ENCODE peak calls at places on chromosomes 16 and 17, in eight cellular contexts. One of them, this sample, is unnamed.

GRCh38 chr17:59807892-59808509 is 84.7 kb downstream of the TUBD1 start:
- DNase-seq in AG04450: no peak
- DNase-seq in K562: no peak
- DNase-seq in esophagus squamous epithelium: no peak
- DNase-seq in heart left ventricle: no peak
- DNase-seq in H9: no peak
- DNase-seq in BE2C: no peak
- DNase-seq in IMR-90: no peak
- DNase-seq in this sample: no peak

GRCh38 chr17:83000738-83001137 is 78.7 kb upstream of the METRNL start:
- DNase-seq in AG04450: no peak
- DNase-seq in K562: no peak
- DNase-seq in esophagus squamous epithelium: no peak
- DNase-seq in heart left ventricle: no peak
- DNase-seq in H9: no peak
- DNase-seq in BE2C: no peak
- DNase-seq in IMR-90: no peak
- DNase-seq in this sample: no peak

GRCh38 chr16:89411335-89411850 is 79.0 kb downstream of the ANKRD11 start:
- DNase-seq in AG04450: no peak
- DNase-seq in K562: no peak
- DNase-seq in esophagus squamous epithelium: no peak
- DNase-seq in heart left ventricle: no peak
- DNase-seq in H9: no peak
- DNase-seq in BE2C: no peak
- DNase-seq in IMR-90: no peak
- DNase-seq in this sample: no peak

GRCh38 chr17:57871863-57872262 is 22.0 kb upstream of the MRPS23 start:
- DNase-seq in AG04450: no peak
- DNase-seq in K562: no peak
- DNase-seq in esophagus squamous epithelium: no peak
- DNase-seq in heart left ventricle: no peak
- DNase-seq in H9: no peak
- DNase-seq in BE2C: no peak
- DNase-seq in IMR-90: no peak
- DNase-seq in this sample: no peak

GRCh38 chr16:11354733-11355574 is 9.7 kb downstream of the RMI2 start:
- DNase-seq in AG04450: peak
- DNase-seq in K562: no peak
- DNase-seq in esophagus squamous epithelium: no peak
- DNase-seq in heart left ventricle: no peak
- DNase-seq in H9: no peak
- DNase-seq in BE2C: no peak
- DNase-seq in IMR-90: peak
- DNase-seq in this sample: no peak

GRCh38 chr16:49415083-49415482 is 41.5 kb downstream of the C16orf78 start:
- DNase-seq in AG04450: no peak
- DNase-seq in K562: no peak
- DNase-seq in esophagus squamous epithelium: no peak
- DNase-seq in heart left ventricle: no peak
- DNase-seq in H9: no peak
- DNase-seq in BE2C: no peak
- DNase-seq in IMR-90: no peak
- DNase-seq in this sample: no peak

GRCh38 chr17:57903961-57904360 is 51.3 kb downstream of the CUEDC1 start:
- DNase-seq in AG04450: no peak
- DNase-seq in K562: no peak
- DNase-seq in esophagus squamous epithelium: no peak
- DNase-seq in heart left ventricle: no peak
- DNase-seq in H9: no peak
- DNase-seq in BE2C: no peak
- DNase-seq in IMR-90: no peak
- DNase-seq in this sample: no peak

GRCh38 chr16:74742051-74742481 is 32.6 kb downstream of the FA2H start:
- DNase-seq in AG04450: no peak
- DNase-seq in K562: no peak
- DNase-seq in esophagus squamous epithelium: no peak
- DNase-seq in heart left ventricle: no peak
- DNase-seq in H9: no peak
- DNase-seq in BE2C: no peak
- DNase-seq in IMR-90: peak
- DNase-seq in this sample: peak

GRCh38 chr16:75263291-75263962 is 12.0 kb upstream of the BCAR1 start:
- DNase-seq in AG04450: no peak
- DNase-seq in K562: no peak
- DNase-seq in esophagus squamous epithelium: no peak
- DNase-seq in heart left ventricle: peak
- DNase-seq in H9: peak
- DNase-seq in BE2C: no peak
- DNase-seq in IMR-90: no peak
- DNase-seq in this sample: no peak

GRCh38 chr17:8326591-8327583 is 12.8 kb upstream of the ODF4 start:
- DNase-seq in AG04450: no peak
- DNase-seq in K562: no peak
- DNase-seq in esophagus squamous epithelium: no peak
- DNase-seq in heart left ventricle: peak
- DNase-seq in H9: no peak
- DNase-seq in BE2C: peak
- DNase-seq in IMR-90: no peak
- DNase-seq in this sample: peak

DNA sequence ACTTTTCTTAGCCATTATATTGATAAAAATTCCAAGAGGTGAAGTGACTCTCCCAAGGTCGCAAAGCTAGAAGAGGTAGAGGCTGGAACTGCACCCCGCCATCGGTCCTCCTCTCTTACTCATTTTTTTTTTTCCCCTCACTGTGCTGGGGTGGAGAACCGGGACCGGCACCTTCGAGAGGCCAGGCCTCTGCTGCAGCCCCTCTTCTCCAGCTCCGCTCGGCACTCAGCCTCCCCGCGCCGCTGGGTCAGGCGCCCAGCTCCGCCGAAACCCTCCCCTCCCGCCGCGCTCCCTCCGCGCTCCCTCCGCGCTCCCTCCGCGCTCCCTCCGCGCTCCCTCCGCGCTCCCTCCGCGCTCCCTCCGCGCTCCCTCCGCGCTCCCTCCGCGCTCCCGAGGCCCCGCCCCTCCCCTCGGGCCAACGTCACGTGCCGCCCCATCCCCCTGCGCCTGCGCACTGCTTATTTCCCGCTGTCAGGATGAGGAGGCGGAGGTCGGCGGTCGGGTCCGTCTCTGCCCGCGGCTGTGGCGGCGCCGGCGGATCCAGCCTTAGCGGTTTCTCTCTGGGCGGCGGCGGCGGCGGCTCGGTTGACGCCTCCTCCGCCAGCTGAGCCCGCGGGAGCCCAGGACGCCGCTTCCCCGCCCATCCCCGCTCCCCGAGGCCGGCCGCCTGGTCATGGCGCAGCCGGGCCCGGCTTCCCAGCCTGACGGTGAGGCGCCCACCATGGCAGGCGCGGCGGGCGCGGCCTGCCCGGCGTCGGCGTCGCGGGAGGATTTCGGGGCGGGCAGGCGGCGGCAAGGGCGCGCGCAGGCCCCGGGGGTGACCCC is at the start of gene RABEP1:
- DNase-seq in AG04450: peak
- DNase-seq in K562: peak
- DNase-seq in esophagus squamous epithelium: peak
- DNase-seq in heart left ventricle: peak
- DNase-seq in H9: peak
- DNase-seq in BE2C: peak
- DNase-seq in IMR-90: peak
- DNase-seq in this sample: peak
- TF ChIP-seq CTCF in AG04450: peak
- TF ChIP-seq CTCF in K562: no peak
- TF ChIP-seq CTCF in esophagus squamous epithelium: peak
- TF ChIP-seq CTCF in heart left ventricle: no peak
- TF ChIP-seq CTCF in H9: peak
- TF ChIP-seq CTCF in BE2C: no peak
- TF ChIP-seq CTCF in IMR-90: no peak
- TF ChIP-seq CTCF in this sample: no peak

GRCh38 chr17:28285965-28286364 is 33.0 kb upstream of the TMEM97 start:
- DNase-seq in AG04450: no peak
- DNase-seq in K562: no peak
- DNase-seq in esophagus squamous epithelium: no peak
- DNase-seq in heart left ventricle: no peak
- DNase-seq in H9: no peak
- DNase-seq in BE2C: no peak
- DNase-seq in IMR-90: no peak
- DNase-seq in this sample: no peak

GRCh38 chr17:28279411-28279810 is 39.6 kb upstream of the TMEM97 start:
- DNase-seq in AG04450: no peak
- DNase-seq in K562: no peak
- DNase-seq in esophagus squamous epithelium: no peak
- DNase-seq in heart left ventricle: no peak
- DNase-seq in H9: no peak
- DNase-seq in BE2C: no peak
- DNase-seq in IMR-90: peak
- DNase-seq in this sample: no peak

GRCh38 chr17:28280826-28281225 is 38.2 kb upstream of the TMEM97 start:
- DNase-seq in AG04450: no peak
- DNase-seq in K562: no peak
- DNase-seq in esophagus squamous epithelium: no peak
- DNase-seq in heart left ventricle: no peak
- DNase-seq in H9: no peak
- DNase-seq in BE2C: no peak
- DNase-seq in IMR-90: no peak
- DNase-seq in this sample: no peak

DNA sequence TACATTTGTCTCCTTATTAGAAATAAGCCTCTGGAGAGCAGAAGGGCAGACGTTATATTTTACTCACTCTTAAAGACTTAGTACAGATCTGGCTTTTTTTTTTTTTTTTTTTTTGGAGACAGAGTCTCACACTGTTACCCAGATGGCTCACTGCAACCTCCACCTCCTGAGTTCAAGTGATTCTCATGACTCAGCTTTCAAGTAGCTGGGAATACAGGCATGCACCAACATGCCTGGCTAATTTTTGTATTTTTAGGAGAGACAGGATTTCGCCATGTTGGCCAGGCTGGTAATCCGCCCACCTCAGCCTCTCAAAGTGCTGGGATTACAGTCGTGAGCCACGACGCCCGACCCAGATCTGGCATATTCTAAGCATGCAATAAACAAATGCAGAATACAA is 36.4 kb upstream of the TMEM97 start:
- DNase-seq in AG04450: peak
- DNase-seq in K562: no peak
- DNase-seq in esophagus squamous epithelium: no peak
- DNase-seq in heart left ventricle: no peak
- DNase-seq in H9: no peak
- DNase-seq in BE2C: no peak
- DNase-seq in IMR-90: peak
- DNase-seq in this sample: no peak
- TF ChIP-seq CTCF in AG04450: no peak
- TF ChIP-seq CTCF in K562: no peak
- TF ChIP-seq CTCF in esophagus squamous epithelium: no peak
- TF ChIP-seq CTCF in heart left ventricle: no peak
- TF ChIP-seq CTCF in H9: no peak
- TF ChIP-seq CTCF in BE2C: no peak
- TF ChIP-seq CTCF in IMR-90: no peak
- TF ChIP-seq CTCF in this sample: no peak

GRCh38 chr17:62180772-62181171 is 115.7 kb upstream of the MED13 start:
- DNase-seq in AG04450: no peak
- DNase-seq in K562: no peak
- DNase-seq in esophagus squamous epithelium: no peak
- DNase-seq in heart left ventricle: no peak
- DNase-seq in H9: no peak
- DNase-seq in BE2C: no peak
- DNase-seq in IMR-90: no peak
- DNase-seq in this sample: no peak

GRCh38 chr17:62178579-62178978 is 113.5 kb upstream of the MED13 start:
- DNase-seq in AG04450: no peak
- DNase-seq in K562: no peak
- DNase-seq in esophagus squamous epithelium: no peak
- DNase-seq in heart left ventricle: no peak
- DNase-seq in H9: no peak
- DNase-seq in BE2C: no peak
- DNase-seq in IMR-90: peak
- DNase-seq in this sample: no peak

GRCh38 chr17:62179525-62180161 is 114.6 kb upstream of the MED13 start:
- DNase-seq in AG04450: no peak
- DNase-seq in K562: peak
- DNase-seq in esophagus squamous epithelium: no peak
- DNase-seq in heart left ventricle: no peak
- DNase-seq in H9: no peak
- DNase-seq in BE2C: peak
- DNase-seq in IMR-90: peak
- DNase-seq in this sample: no peak
- TF ChIP-seq CTCF in AG04450: no peak
- TF ChIP-seq CTCF in K562: no peak
- TF ChIP-seq CTCF in esophagus squamous epithelium: peak
- TF ChIP-seq CTCF in heart left ventricle: no peak
- TF ChIP-seq CTCF in H9: no peak
- TF ChIP-seq CTCF in BE2C: peak
- TF ChIP-seq CTCF in IMR-90: no peak
- TF ChIP-seq CTCF in this sample: no peak

GRCh38 chr16:65600046-65600445 is 478.2 kb upstream of the CDH11 start:
- DNase-seq in AG04450: no peak
- DNase-seq in K562: no peak
- DNase-seq in esophagus squamous epithelium: no peak
- DNase-seq in heart left ventricle: no peak
- DNase-seq in H9: no peak
- DNase-seq in BE2C: no peak
- DNase-seq in IMR-90: no peak
- DNase-seq in this sample: peak

GRCh38 chr16:65598626-65599025 is 476.8 kb upstream of the CDH11 start:
- DNase-seq in AG04450: no peak
- DNase-seq in K562: no peak
- DNase-seq in esophagus squamous epithelium: no peak
- DNase-seq in heart left ventricle: no peak
- DNase-seq in H9: no peak
- DNase-seq in BE2C: no peak
- DNase-seq in IMR-90: no peak
- DNase-seq in this sample: no peak

GRCh38 chr16:65604771-65605170 is 482.9 kb upstream of the CDH11 start:
- DNase-seq in AG04450: no peak
- DNase-seq in K562: no peak
- DNase-seq in esophagus squamous epithelium: no peak
- DNase-seq in heart left ventricle: no peak
- DNase-seq in H9: no peak
- DNase-seq in BE2C: no peak
- DNase-seq in IMR-90: no peak
- DNase-seq in this sample: no peak

GRCh38 chr16:65600629-65601028 is 478.8 kb upstream of the CDH11 start:
- DNase-seq in AG04450: no peak
- DNase-seq in K562: no peak
- DNase-seq in esophagus squamous epithelium: no peak
- DNase-seq in heart left ventricle: no peak
- DNase-seq in H9: no peak
- DNase-seq in BE2C: no peak
- DNase-seq in IMR-90: peak
- DNase-seq in this sample: no peak

DNA sequence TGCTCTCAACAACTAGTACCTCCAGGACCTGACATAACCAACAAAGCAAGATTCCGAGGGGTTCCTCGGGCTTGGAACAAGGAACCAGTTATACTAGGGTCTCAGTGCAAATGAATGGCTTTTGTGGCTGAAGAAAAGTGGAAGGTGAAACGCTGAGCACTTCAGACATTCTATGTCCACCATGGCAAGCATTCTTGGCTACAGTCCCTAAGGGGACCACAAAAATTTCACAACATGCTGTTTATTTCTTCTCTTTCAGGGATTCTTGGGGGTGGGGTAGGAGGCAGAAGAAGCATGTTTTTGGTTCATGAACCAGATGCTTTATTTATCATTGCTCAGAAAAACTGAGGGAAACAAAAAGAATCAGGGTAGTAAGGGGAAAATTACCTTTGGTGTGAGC is 479.9 kb upstream of the CDH11 start:
- DNase-seq in AG04450: no peak
- DNase-seq in K562: no peak
- DNase-seq in esophagus squamous epithelium: no peak
- DNase-seq in heart left ventricle: no peak
- DNase-seq in H9: no peak
- DNase-seq in BE2C: no peak
- DNase-seq in IMR-90: no peak
- DNase-seq in this sample: no peak
- TF ChIP-seq CTCF in AG04450: no peak
- TF ChIP-seq CTCF in K562: no peak
- TF ChIP-seq CTCF in esophagus squamous epithelium: no peak
- TF ChIP-seq CTCF in heart left ventricle: no peak
- TF ChIP-seq CTCF in H9: no peak
- TF ChIP-seq CTCF in BE2C: no peak
- TF ChIP-seq CTCF in IMR-90: no peak
- TF ChIP-seq CTCF in this sample: no peak